ENCODE peak calls at places on chromosomes 16 and 17, in four cellular contexts. T is tibial artery; H is CD4-positive, CD25-positive, alpha-beta regulatory T cell; K is gastrocnemius medialis. A is an unnamed sample.

GRCh38 chr16:10876799-10877341 is at the start of gene CIITA:
- DNase-seq in T (peak; percentile 85), K (peak; percentile 66), H (peak; percentile 15), A (peak; percentile 49)

GRCh38 chr16:24852281-24852721 is 6.5 kb downstream of the SLC5A11 start:
- DNase-seq in H (no peak), T (peak; percentile 58), K (no peak), A (no peak)

GRCh38 chr17:68011199-68011665 is 15.0 kb upstream of the C17orf58 start:
- DNase-seq in T (no peak), K (peak; percentile 28), H (peak; percentile 38), A (peak; percentile 43)

GRCh38 chr17:32240745-32241144 is 24.9 kb upstream of the RHBDL3 start:
- DNase-seq in T (no peak), K (no peak), H (no peak), A (no peak)

GRCh38 chr16:77383606-77384187 is 51.1 kb downstream of the ADAMTS18 start:
- DNase-seq in K (no peak), H (no peak), T (no peak), A (no peak)

GRCh38 chr17:82781894-82782274 is 30.0 kb downstream of the TBCD start:
- DNase-seq in H (peak; percentile 65), T (peak; percentile 88), K (peak; percentile 86), A (peak; percentile 82)

GRCh38 chr17:9676742-9677387 is 31.5 kb downstream of the USP43 start:
- DNase-seq in H (no peak), T (no peak), K (no peak), A (no peak)

GRCh38 chr17:80586464-80587228 is 42.0 kb downstream of the RPTOR start:
- DNase-seq in K (peak; percentile 80), T (no peak), H (no peak), A (no peak)

GRCh38 chr17:58325289-58325726 is 3.3 kb downstream of the TSPOAP1 start:
- DNase-seq in K (no peak), H (no peak), T (no peak), A (no peak)

GRCh38 chr16:53446090-53446489 is 11.8 kb downstream of the RBL2 start:
- DNase-seq in T (no peak), K (no peak), H (no peak), A (no peak)

GRCh38 chr16:6493555-6493954 is 839.1 kb upstream of the RBFOX1 start:
- DNase-seq in K (no peak), H (no peak), T (no peak), A (no peak)

GRCh38 chr17:79831367-79832210 is 7.7 kb downstream of the CBX4 start:
- DNase-seq in T (no peak), H (no peak), K (peak; percentile 49), A (no peak)

GRCh38 chr17:50184057-50184456 is 17.4 kb downstream of the COL1A1 start:
- DNase-seq in H (no peak), T (no peak), K (no peak), A (no peak)

GRCh38 chr16:88108762-88109161 is 157.5 kb downstream of the BANP start:
- DNase-seq in K (no peak), H (no peak), T (no peak), A (no peak)

GRCh38 chr17:41625602-41626001 is 1.2 kb upstream of the KRT17 start:
- DNase-seq in T (peak; percentile 79), K (no peak), H (no peak), A (no peak)

GRCh38 chr16:28497861-28498599 is 3.6 kb downstream of the APOBR start:
- DNase-seq in H (no peak), T (no peak), K (no peak), A (no peak)

GRCh38 chr16:57609541-57610401 is 18.7 kb upstream of the ADGRG1 start:
- DNase-seq in T (peak; percentile 46), H (no peak), K (no peak), A (peak; percentile 60)

GRCh38 chr17:74415608-74416396 is 16.1 kb upstream of the GPRC5C start:
- DNase-seq in T (no peak), K (no peak), H (no peak), A (no peak)

GRCh38 chr17:22270381-22270780 is 578.1 kb downstream of the KCNJ18 start:
- DNase-seq in T (no peak), K (no peak), H (no peak), A (no peak)

GRCh38 chr16:89004209-89004831 is 27.3 kb upstream of the CBFA2T3 start:
- DNase-seq in H (no peak), T (no peak), K (no peak), A (no peak)

GRCh38 chr17:48626470-48627241 is 498 bp upstream of the HOXB9 start:
- DNase-seq in H (no peak), K (no peak), T (no peak), A (no peak)

GRCh38 chr17:36008998-36009665 is 7.8 kb upstream of the CCL15 start:
- DNase-seq in H (no peak), T (no peak), K (no peak), A (no peak)

GRCh38 chr17:63844293-63844672 is 1.8 kb upstream of the SMARCD2 start:
- DNase-seq in K (no peak), T (no peak), H (no peak), A (no peak)

GRCh38 chr17:61756561-61756960 is 106.8 kb downstream of the BRIP1 start:
- DNase-seq in T (no peak), H (no peak), K (no peak), A (no peak)

GRCh38 chr17:68246271-68247028 is 1.4 kb upstream of the AMZ2 start:
- DNase-seq in T (no peak), H (no peak), K (no peak), A (no peak)

GRCh38 chr17:33324741-33325140 is 31.6 kb upstream of the ASIC2 start:
- DNase-seq in H (no peak), T (no peak), K (no peak), A (no peak)

GRCh38 chr17:80859004-80859941 is 132.4 kb upstream of the CHMP6 start:
- DNase-seq in T (peak; percentile 86), K (peak; percentile 85), H (no peak), A (no peak)

GRCh38 chr17:79888811-79889634 is 49.8 kb upstream of the CBX4 start:
- DNase-seq in H (no peak), K (no peak), T (peak; percentile 45), A (no peak)

GRCh38 chr17:42676424-42677011 is at the start of gene PLEKHH3:
- DNase-seq in K (no peak), T (no peak), H (no peak), A (no peak)

GRCh38 chr16:24685539-24686432 is 43.7 kb upstream of the TNRC6A start:
- DNase-seq in K (peak; percentile 41), T (peak; percentile 81), H (no peak), A (no peak)

GRCh38 chr16:23504453-23505179 is 5.7 kb downstream of the GGA2 start:
- DNase-seq in K (peak; percentile 89), T (peak; percentile 82), H (peak; percentile 23), A (peak; percentile 52)

GRCh38 chr17:27578718-27579085 is 52.3 kb upstream of the LGALS9 start:
- DNase-seq in H (no peak), K (peak; percentile 65), T (no peak), A (no peak)

GRCh38 chr16:50509521-50510341 is 38.5 kb upstream of the NKD1 start:
- DNase-seq in H (peak; percentile 8), T (no peak), K (no peak), A (no peak)

GRCh38 chr17:81285179-81285878 is 9.8 kb downstream of the SLC38A10 start:
- DNase-seq in K (peak; percentile 57), T (peak; percentile 88), H (peak; percentile 26), A (peak; percentile 56)

GRCh38 chr17:82966415-82966814 is 113.0 kb upstream of the METRNL start:
- DNase-seq in T (no peak), K (no peak), H (no peak), A (no peak)

GRCh38 chr16:17387226-17387625 is 83.5 kb downstream of the XYLT1 start:
- DNase-seq in K (no peak), H (no peak), T (no peak), A (no peak)

DNA sequence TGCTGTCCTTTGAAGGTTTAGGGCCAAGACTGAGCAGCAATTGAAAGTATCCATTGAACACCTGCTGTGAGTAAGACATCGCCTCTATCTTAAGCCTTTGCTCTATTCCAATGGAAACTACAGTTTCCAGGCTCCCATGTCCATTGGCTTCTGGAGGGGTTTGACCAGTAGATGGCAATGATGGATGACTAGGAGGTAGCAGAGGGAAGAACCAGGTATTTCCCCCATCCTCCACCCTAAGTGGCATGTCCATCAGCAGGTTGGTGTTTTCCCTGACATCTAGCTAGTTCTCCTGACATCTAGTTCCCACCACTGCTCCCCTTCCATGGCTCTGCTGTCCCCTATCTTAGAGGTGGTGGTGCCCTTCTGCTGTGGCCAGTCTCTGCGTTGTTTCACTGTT is 58.7 kb downstream of the CENPV start:
- DNase-seq in H (no peak), T (no peak), K (no peak), A (no peak)
- H3K36me3 ChIP-seq in H (no peaks in the 10 kb centered on the region), T (no peaks in the 10 kb centered on the region), K (no peaks in the 10 kb centered on the region), A (no peaks in the 10 kb centered on the region)

DNA sequence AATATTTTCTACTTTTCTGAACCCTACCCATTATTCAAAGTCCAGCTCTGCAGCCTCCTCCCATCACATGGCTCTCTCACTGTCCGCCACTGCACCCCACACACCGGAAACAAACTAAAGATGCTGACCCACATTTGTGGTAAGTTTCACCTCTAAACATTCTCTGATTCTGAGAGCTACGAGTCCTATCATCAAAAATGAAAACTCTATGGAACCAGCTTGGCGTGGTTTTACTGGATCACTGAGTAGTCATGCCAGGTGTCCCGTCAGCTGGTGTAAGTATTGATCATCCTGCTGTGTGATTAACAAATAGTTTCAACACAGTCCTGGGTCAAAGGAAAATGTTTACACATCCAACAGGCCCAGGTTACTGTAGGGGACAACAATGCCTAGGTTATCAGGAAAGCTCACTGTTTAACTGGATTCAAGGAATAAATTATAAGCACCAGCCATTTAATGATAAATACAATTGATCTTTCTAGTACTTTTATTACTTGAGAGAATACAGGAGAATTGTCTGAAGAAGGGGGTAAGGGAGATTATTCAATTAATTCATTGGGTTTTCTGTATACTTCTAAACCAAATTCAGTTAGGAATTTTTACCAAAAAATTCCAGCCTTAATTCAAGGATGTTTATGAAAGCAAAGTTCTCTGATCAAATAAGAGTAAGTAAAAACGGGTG is 33.9 kb downstream of the CYTH1 start:
- DNase-seq in T (no peak), H (no peak), K (no peak), A (peak; percentile 62)
- H3K4me1 ChIP-seq in T (peaks cover 14% of the 10 kb centered on the region), H (peaks cover 99% of the 10 kb centered on the region), K (peaks cover 63% of the 10 kb centered on the region), A (peaks cover 98% of the 10 kb centered on the region)

GRCh38 chr17:7577327-7578199 is 1.9 kb upstream of the CD68 start:
- DNase-seq in T (no peak), K (no peak), H (no peak), A (no peak)
- H3K36me3 ChIP-seq in T (peaks cover 65% of the 10 kb centered on the region), K (peaks cover 3% of the 10 kb centered on the region), H (peaks cover 49% of the 10 kb centered on the region), A (peaks cover 54% of the 10 kb centered on the region)

DNA sequence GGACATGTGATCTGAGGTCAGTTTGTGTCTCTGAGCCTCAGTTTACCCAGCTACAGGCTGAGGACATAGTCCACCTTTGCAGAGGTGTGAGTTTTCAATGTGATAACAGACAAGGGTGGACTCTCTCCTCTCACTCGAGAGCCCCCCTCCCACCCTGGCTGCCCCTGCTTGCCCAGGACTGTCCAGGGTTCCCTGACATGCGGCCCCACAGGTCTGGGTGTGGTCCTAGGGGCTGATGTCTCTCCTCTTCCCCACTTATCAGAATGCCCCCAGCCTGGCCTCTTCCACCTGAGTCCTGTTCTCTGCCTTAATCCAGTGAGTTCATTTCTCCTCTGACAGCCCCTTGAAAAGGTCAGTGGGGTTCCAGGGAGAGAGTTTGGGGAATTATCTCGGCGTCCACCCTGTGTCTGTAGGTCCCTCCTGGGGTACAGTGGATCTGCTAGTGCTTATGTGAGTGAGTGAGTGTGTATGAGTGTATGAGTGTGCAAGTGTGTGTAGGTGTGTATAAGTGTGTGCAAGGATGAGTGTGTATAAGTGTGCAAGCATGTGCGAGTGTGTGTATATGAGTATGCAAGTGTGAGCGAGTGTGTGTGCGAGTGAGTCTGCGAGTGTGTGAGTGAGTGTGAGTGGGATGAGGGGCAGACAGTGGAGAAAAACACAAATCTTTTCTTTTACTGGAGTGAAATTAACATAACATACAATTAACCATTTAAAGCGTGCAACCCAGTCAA is 175.0 kb downstream of the IRF8 start:
- DNase-seq in K (no peak), H (no peak), T (peak; percentile 51), A (no peak)
- H3K4me1 ChIP-seq in K (no peaks in the 10 kb centered on the region), H (no peaks in the 10 kb centered on the region), T (no peaks in the 10 kb centered on the region), A (no peaks in the 10 kb centered on the region)